ENCODE peak calls at places on chromosomes 7 and 10, in nine cellular contexts. D is PC-3, I is uterus, X is AG04450, E is right atrium auricular region, W is adrenal gland, Q is PC-9, T is endodermal cell, V is brain microvascular endothelial cell. C is an unnamed sample.

GRCh38 chr7:87220734-87221215 is 1.2 kb upstream of the TMEM243 start:
- DNase-seq in D (peak; percentile 51), I (peak; percentile 18), X (no peak), E (no peak), W (peak; percentile 38), Q (no peak), T (peak; percentile 60), V (no peak), C (no peak)

GRCh38 chr7:157548691-157549265 is 212.0 kb downstream of the DNAJB6 start:
- DNase-seq in D (no peak), I (no peak), X (no peak), E (no peak), W (no peak), Q (no peak), T (peak; percentile 21), V (no peak), C (no peak)

GRCh38 chr7:109532262-109532992 is 962.8 kb downstream of the DNAJB9 start:
- DNase-seq in D (no peak), I (no peak), X (no peak), E (no peak), W (no peak), Q (no peak), T (no peak), V (no peak), C (no peak)

GRCh38 chr10:73244866-73245477 is 2.1 kb downstream of the DNAJC9 start:
- DNase-seq in D (no peak), I (no peak), X (no peak), E (no peak), W (no peak), Q (no peak), T (no peak), V (no peak), C (no peak)

GRCh38 chr7:34011711-34012110 is 106.4 kb downstream of the BMPER start:
- DNase-seq in D (no peak), I (no peak), X (no peak), E (no peak), W (no peak), Q (no peak), T (no peak), V (no peak), C (no peak)

GRCh38 chr10:126196225-126196624 is 192.1 kb downstream of the ADAM12 start:
- DNase-seq in D (no peak), I (no peak), X (no peak), E (no peak), W (no peak), Q (no peak), T (no peak), V (no peak), C (no peak)

GRCh38 chr10:128457136-128457535 is 330.9 kb upstream of the MKI67 start:
- DNase-seq in D (no peak), I (no peak), X (no peak), E (no peak), W (no peak), Q (no peak), T (peak; percentile 27), V (no peak), C (no peak)

GRCh38 chr7:46352335-46352954 is 431.4 kb upstream of the IGFBP3 start:
- DNase-seq in D (peak; percentile 79), I (peak; percentile 21), X (peak; percentile 32), E (no peak), W (peak; percentile 52), Q (peak; percentile 81), T (peak; percentile 84), V (peak; percentile 65), C (peak; percentile 78)

GRCh38 chr7:46003896-46004875 is 83.1 kb upstream of the IGFBP3 start:
- DNase-seq in D (peak; percentile 95), I (no peak), X (peak; percentile 55), E (no peak), W (no peak), Q (peak; percentile 52), T (no peak), V (peak; percentile 72), C (no peak)

GRCh38 chr7:73768661-73769480 is 1.2 kb downstream of the CLDN3 start:
- DNase-seq in D (no peak), I (no peak), X (no peak), E (no peak), W (no peak), Q (no peak), T (peak; percentile 59), V (no peak), C (peak; percentile 55)

GRCh38 chr10:121448768-121449456 is 149.3 kb downstream of the FGFR2 start:
- DNase-seq in D (no peak), I (no peak), X (no peak), E (no peak), W (no peak), Q (no peak), T (no peak), V (no peak), C (no peak)

GRCh38 chr10:23081891-23082290 is 13.5 kb upstream of the MSRB2 start:
- DNase-seq in D (peak; percentile 38), I (no peak), X (no peak), E (no peak), W (no peak), Q (no peak), T (no peak), V (no peak), C (no peak)
- H3K27me3 ChIP-seq in D (no peaks in the 10 kb centered on the region), I (no peaks in the 10 kb centered on the region), X (peaks cover 3% of the 10 kb centered on the region), E (no peaks in the 10 kb centered on the region), W (peaks cover 10% of the 10 kb centered on the region), Q (no peaks in the 10 kb centered on the region), T (no peaks in the 10 kb centered on the region), V (peaks cover 2% of the 10 kb centered on the region), C (no peaks in the 10 kb centered on the region)

DNA sequence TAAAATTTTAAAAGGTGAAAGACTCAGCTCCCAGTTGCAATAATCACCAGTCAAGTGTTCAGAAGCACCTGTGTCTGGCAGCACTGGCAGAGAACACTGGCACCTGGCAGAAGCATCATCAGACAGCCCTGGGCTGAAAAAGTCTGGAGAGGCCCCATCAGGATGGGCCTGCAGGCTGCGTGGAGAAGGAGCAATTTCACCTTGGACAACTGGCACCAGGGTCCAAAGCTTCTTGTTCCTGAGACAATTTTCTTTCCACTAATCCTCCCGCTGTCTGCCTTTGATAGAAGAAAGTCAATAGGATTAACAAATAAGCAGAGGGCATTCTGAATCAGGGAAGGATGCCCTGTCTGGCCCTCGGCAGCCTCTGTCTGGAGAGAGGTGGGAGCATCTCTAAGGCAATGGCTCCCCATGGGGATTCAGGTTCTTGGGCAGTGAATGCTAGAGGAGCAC is 6.5 kb downstream of the COBL start:
- DNase-seq in D (no peak), I (no peak), X (no peak), E (peak; percentile 30), W (no peak), Q (no peak), T (peak; percentile 44), V (no peak), C (no peak)
- H3K27me3 ChIP-seq in D (no peaks in the 10 kb centered on the region), I (no peaks in the 10 kb centered on the region), X (peaks cover 5% of the 10 kb centered on the region), E (no peaks in the 10 kb centered on the region), W (no peaks in the 10 kb centered on the region), Q (no peaks in the 10 kb centered on the region), T (peaks cover 7% of the 10 kb centered on the region), V (no peaks in the 10 kb centered on the region), C (peaks cover 6% of the 10 kb centered on the region)

DNA sequence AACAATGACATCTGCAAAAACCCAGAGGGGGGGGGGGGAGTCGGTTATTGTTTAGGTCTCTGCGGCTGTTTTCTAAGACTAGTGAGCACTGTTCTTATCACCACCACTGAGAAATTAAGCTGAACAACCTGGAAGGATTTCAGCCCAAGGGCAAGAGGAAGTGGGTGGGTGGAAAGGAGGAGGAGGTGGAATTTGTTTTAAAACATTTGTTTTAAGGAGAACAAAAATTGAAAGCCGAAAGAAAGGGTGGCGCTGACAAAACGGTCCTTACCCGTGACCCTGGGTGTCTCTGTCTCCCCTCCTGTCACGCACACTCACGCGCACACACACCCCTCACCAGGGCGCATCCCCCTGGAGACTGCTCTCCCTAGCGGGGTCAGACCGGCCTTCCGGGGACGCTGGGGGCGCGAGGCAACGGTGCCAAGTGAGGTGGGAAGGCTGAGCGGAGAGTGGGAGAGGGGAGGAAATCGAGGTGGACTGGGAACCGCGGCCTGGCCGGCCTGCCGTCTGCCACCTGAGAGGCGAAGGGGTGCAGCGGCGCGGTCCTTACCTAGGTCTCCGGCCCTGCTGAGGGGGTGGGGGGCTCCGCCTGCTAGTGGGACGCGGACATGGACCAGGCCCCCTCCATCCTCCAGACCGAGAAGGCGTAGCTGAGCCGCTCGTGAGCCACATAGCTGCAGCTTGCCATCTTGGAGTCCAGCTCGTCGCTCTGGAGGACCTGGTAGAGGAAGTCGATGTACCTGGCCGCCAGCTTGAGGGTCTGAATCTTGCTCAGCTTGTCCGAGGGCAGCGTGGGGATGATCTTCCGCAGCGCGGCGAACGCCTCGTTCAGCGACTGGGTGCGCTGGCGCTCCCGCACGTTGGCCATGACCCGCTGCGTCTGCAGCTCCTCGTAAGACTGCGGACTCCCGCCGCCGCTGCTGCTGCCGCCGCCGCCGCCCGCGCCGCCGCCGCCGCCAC is 1.0 kb downstream of the TWIST1 start:
- DNase-seq in D (peak; percentile 37), I (peak; percentile 28), X (no peak), E (no peak), W (peak; percentile 24), Q (peak; percentile 17), T (peak; percentile 85), V (peak; percentile 27), C (peak; percentile 78)
- H3K27me3 ChIP-seq in D (no peaks in the 10 kb centered on the region), I (no peaks in the 10 kb centered on the region), X (no peaks in the 10 kb centered on the region), E (peaks cover 5% of the 10 kb centered on the region), W (peaks cover 55% of the 10 kb centered on the region), Q (no peaks in the 10 kb centered on the region), T (peaks cover 95% of the 10 kb centered on the region), V (no peaks in the 10 kb centered on the region), C (peaks cover 98% of the 10 kb centered on the region)

GRCh38 chr7:151017953-151018420 is 6.3 kb downstream of the ATG9B start:
- DNase-seq in D (peak; percentile 61), I (peak; percentile 53), X (no peak), E (no peak), W (peak; percentile 70), Q (peak; percentile 58), T (peak; percentile 98), V (peak; percentile 35), C (peak; percentile 96)

GRCh38 chr7:151016942-151017341 is 7.4 kb downstream of the ATG9B start:
- DNase-seq in D (no peak), I (no peak), X (no peak), E (no peak), W (no peak), Q (no peak), T (peak; percentile 60), V (no peak), C (no peak)

GRCh38 chr7:151019130-151019447 is 5.2 kb downstream of the ATG9B start:
- DNase-seq in D (no peak), I (no peak), X (no peak), E (no peak), W (no peak), Q (no peak), T (no peak), V (no peak), C (no peak)

GRCh38 chr7:151017370-151017952 is 6.8 kb downstream of the ATG9B start:
- DNase-seq in D (no peak), I (no peak), X (no peak), E (no peak), W (no peak), Q (no peak), T (peak; percentile 51), V (no peak), C (no peak)

DNA sequence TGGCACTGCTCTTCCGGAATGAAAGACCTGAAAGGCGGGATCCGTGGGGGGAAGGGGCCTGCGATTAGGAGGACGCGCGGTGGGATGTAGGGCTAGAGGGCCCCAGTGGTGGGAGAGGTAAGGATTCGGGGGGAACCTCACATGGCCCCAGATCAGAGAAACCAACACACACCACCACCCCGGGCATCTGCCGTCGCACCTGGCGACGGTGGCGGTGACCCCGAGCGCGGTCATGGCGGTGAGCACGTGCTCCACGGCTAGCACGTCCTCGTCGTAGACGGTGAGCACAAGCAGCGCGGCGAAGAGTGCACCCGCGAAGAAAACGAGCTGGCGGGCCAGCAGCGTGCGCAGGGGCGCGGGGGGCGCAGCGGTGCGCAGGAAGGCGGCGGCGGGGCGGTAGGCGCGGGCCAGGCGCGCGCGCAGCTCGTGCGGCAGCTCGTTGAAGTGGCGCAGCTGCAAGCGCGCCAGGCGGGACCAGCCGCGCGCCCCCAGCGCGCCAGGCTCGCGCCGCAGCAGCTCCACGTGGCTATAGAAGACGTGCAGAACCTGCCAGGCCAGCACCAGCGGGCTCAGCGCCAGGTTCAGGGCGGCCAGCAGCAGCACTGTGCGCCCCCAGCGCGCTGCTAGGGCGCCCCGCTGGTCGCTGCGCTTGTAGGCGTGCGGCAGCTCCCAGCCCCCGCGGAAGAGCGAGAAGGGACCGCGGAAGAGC is 5.7 kb downstream of the ATG9B start:
- DNase-seq in D (no peak), I (no peak), X (no peak), E (no peak), W (no peak), Q (peak; percentile 59), T (peak; percentile 70), V (no peak), C (peak; percentile 82)
- H3K27me3 ChIP-seq in D (no peaks in the 10 kb centered on the region), I (peaks cover 5% of the 10 kb centered on the region), X (peaks cover 51% of the 10 kb centered on the region), E (no peaks in the 10 kb centered on the region), W (peaks cover 46% of the 10 kb centered on the region), Q (no peaks in the 10 kb centered on the region), T (peaks cover 46% of the 10 kb centered on the region), V (peaks cover 27% of the 10 kb centered on the region), C (peaks cover 47% of the 10 kb centered on the region)

C was measured in H7.